ENCODE peak calls at places on chromosomes 1 and 21, in four cellular contexts. One of them, this sample, is unnamed.

GRCh38 chr21:36388835-36389234 is 3.6 kb downstream of the CHAF1B start:
- DNase-seq in AG09319: no peak
- DNase-seq in osteoblast: no peak
- DNase-seq in CD8-positive, alpha-beta memory T cell: no peak
- DNase-seq in this sample: no peak

GRCh38 chr21:32426592-32427051 is 14.1 kb downstream of the EVA1C start:
- DNase-seq in CD8-positive, alpha-beta memory T cell: no peak
- DNase-seq in AG09319: no peak
- DNase-seq in osteoblast: peak
- DNase-seq in this sample: no peak

GRCh38 chr1:50644447-50645105 is 221.3 kb upstream of the DMRTA2 start:
- DNase-seq in AG09319: no peak
- DNase-seq in osteoblast: no peak
- DNase-seq in CD8-positive, alpha-beta memory T cell: no peak
- DNase-seq in this sample: no peak

GRCh38 chr1:107530543-107530942 is 389.7 kb downstream of the NTNG1 start:
- DNase-seq in osteoblast: no peak
- DNase-seq in AG09319: no peak
- DNase-seq in CD8-positive, alpha-beta memory T cell: no peak
- DNase-seq in this sample: no peak

GRCh38 chr1:68104155-68104554 is 53.7 kb upstream of the DIRAS3 start:
- DNase-seq in AG09319: no peak
- DNase-seq in CD8-positive, alpha-beta memory T cell: no peak
- DNase-seq in osteoblast: peak
- DNase-seq in this sample: no peak

GRCh38 chr1:230315099-230315498 is 111.0 kb downstream of the PGBD5 start:
- DNase-seq in osteoblast: no peak
- DNase-seq in AG09319: no peak
- DNase-seq in CD8-positive, alpha-beta memory T cell: no peak
- DNase-seq in this sample: no peak

GRCh38 chr1:180946056-180946455 is 33.4 kb downstream of the KIAA1614 start:
- DNase-seq in osteoblast: peak
- DNase-seq in AG09319: no peak
- DNase-seq in CD8-positive, alpha-beta memory T cell: no peak
- DNase-seq in this sample: no peak

GRCh38 chr1:42456754-42457089 is 379 bp downstream of the PPCS start:
- DNase-seq in osteoblast: peak
- DNase-seq in CD8-positive, alpha-beta memory T cell: peak
- DNase-seq in AG09319: no peak
- DNase-seq in this sample: peak

GRCh38 chr1:241847540-241847795 is 536 bp upstream of the EXO1 start:
- DNase-seq in osteoblast: peak
- DNase-seq in AG09319: no peak
- DNase-seq in CD8-positive, alpha-beta memory T cell: no peak
- DNase-seq in this sample: no peak

GRCh38 chr1:18922319-18922726 is 20.0 kb upstream of the ALDH4A1 start:
- DNase-seq in CD8-positive, alpha-beta memory T cell: no peak
- DNase-seq in osteoblast: peak
- DNase-seq in AG09319: peak
- DNase-seq in this sample: no peak

GRCh38 chr1:162371611-162372010 is 5.0 kb downstream of the SPATA46 start:
- DNase-seq in osteoblast: no peak
- DNase-seq in CD8-positive, alpha-beta memory T cell: no peak
- DNase-seq in AG09319: no peak
- DNase-seq in this sample: no peak

GRCh38 chr1:207020016-207020708 is 12.4 kb downstream of the C1orf116 start:
- DNase-seq in AG09319: no peak
- DNase-seq in osteoblast: no peak
- DNase-seq in CD8-positive, alpha-beta memory T cell: no peak
- DNase-seq in this sample: no peak

GRCh38 chr1:15328785-15329480 is 80.8 kb upstream of the EFHD2 start:
- DNase-seq in AG09319: no peak
- DNase-seq in CD8-positive, alpha-beta memory T cell: no peak
- DNase-seq in osteoblast: peak
- DNase-seq in this sample: no peak

GRCh38 chr1:210347112-210347511 is 18.4 kb downstream of the HHAT start:
- DNase-seq in AG09319: no peak
- DNase-seq in osteoblast: no peak
- DNase-seq in CD8-positive, alpha-beta memory T cell: no peak
- DNase-seq in this sample: no peak

GRCh38 chr1:21383785-21384401 is 56.0 kb upstream of the NBPF3 start:
- DNase-seq in AG09319: no peak
- DNase-seq in CD8-positive, alpha-beta memory T cell: no peak
- DNase-seq in osteoblast: no peak
- DNase-seq in this sample: no peak

GRCh38 chr1:66552829-66553228 is 18.9 kb downstream of the SGIP1 start:
- DNase-seq in CD8-positive, alpha-beta memory T cell: no peak
- DNase-seq in osteoblast: peak
- DNase-seq in AG09319: no peak
- DNase-seq in this sample: no peak

GRCh38 chr1:228274452-228275153 is 66.8 kb downstream of the OBSCN start:
- DNase-seq in osteoblast: no peak
- DNase-seq in AG09319: no peak
- DNase-seq in CD8-positive, alpha-beta memory T cell: no peak
- DNase-seq in this sample: no peak

GRCh38 chr1:18743233-18743632 is 112.6 kb downstream of the PAX7 start:
- DNase-seq in AG09319: no peak
- DNase-seq in osteoblast: no peak
- DNase-seq in CD8-positive, alpha-beta memory T cell: no peak
- DNase-seq in this sample: no peak

GRCh38 chr1:243973169-243973568 is 77.9 kb upstream of the ZBTB18 start:
- DNase-seq in CD8-positive, alpha-beta memory T cell: no peak
- DNase-seq in AG09319: no peak
- DNase-seq in osteoblast: no peak
- DNase-seq in this sample: no peak

GRCh38 chr1:203626910-203627246 is 246 bp downstream of the ATP2B4 start:
- DNase-seq in AG09319: no peak
- DNase-seq in CD8-positive, alpha-beta memory T cell: no peak
- DNase-seq in osteoblast: no peak
- DNase-seq in this sample: no peak

GRCh38 chr1:87224209-87224608 is 104.5 kb upstream of the LMO4 start:
- DNase-seq in CD8-positive, alpha-beta memory T cell: no peak
- DNase-seq in osteoblast: peak
- DNase-seq in AG09319: peak
- DNase-seq in this sample: peak

GRCh38 chr1:23793018-23793781 is 2.3 kb downstream of the LYPLA2 start:
- DNase-seq in AG09319: no peak
- DNase-seq in CD8-positive, alpha-beta memory T cell: peak
- DNase-seq in osteoblast: peak
- DNase-seq in this sample: no peak

This sample was measured in NK-92 treated with Interleukin-12 subunit alpha and Interleukin-12 subunit beta, amount 100 ng/mL, for 24 hours.